ENCODE peak calls at places on chromosomes 1 and 21, in five cellular contexts. M, L, F, K and Z are unnamed samples. For H4K20me1 and H3K4me1, the result is how much of the 10 kb centered on the place peaks cover.

GRCh38 chr1:86648255-86648654 is 56.1 kb upstream of the SH3GLB1 start:
- DNase-seq in M (peak), L (no peak), F (peak), K (peak), Z (peak)

GRCh38 chr1:183787704-183788103 is 17.2 kb upstream of the RGL1 start:
- DNase-seq in M (no peak), L (no peak), F (no peak), K (no peak), Z (no peak)

GRCh38 chr1:65197636-65198035 is 49.6 kb downstream of the AK4 start:
- DNase-seq in M (no peak), L (no peak), F (no peak), K (no peak), Z (no peak)

GRCh38 chr1:100927276-100927675 is 31.4 kb downstream of the SLC30A7 start:
- DNase-seq in M (no peak), L (no peak), F (no peak), K (no peak), Z (no peak)

GRCh38 chr1:165483412-165483811 is 38.5 kb upstream of the RXRG start:
- DNase-seq in M (no peak), L (no peak), F (no peak), K (no peak), Z (no peak)

GRCh38 chr1:10909697-10910489 is 102.6 kb upstream of the TARDBP start:
- DNase-seq in M (no peak), L (no peak), F (peak), K (no peak), Z (peak)

GRCh38 chr1:90763930-90764329 is 46.8 kb upstream of the BARHL2 start:
- DNase-seq in M (no peak), L (no peak), F (no peak), K (no peak), Z (no peak)

GRCh38 chr21:45228171-45228641 is 59.5 kb downstream of the POFUT2 start:
- DNase-seq in M (peak), L (no peak), F (peak), K (peak), Z (peak)

GRCh38 chr1:226382030-226382429 is 25.9 kb downstream of the PARP1 start:
- DNase-seq in M (no peak), L (no peak), F (no peak), K (no peak), Z (no peak)

GRCh38 chr1:76425843-76426145 is 351.2 kb downstream of the ST6GALNAC3 start:
- DNase-seq in M (peak), L (no peak), F (peak), K (peak), Z (no peak)

GRCh38 chr1:208257326-208257725 is 13.1 kb upstream of the PLXNA2 start:
- DNase-seq in M (no peak), L (no peak), F (no peak), K (no peak), Z (no peak)

GRCh38 chr1:9198538-9199361 is 35.8 kb upstream of the H6PD start:
- DNase-seq in M (peak), L (no peak), F (peak), K (peak), Z (peak)

GRCh38 chr1:41515131-41515678 is 30.7 kb upstream of the EDN2 start:
- DNase-seq in M (no peak), L (no peak), F (no peak), K (no peak), Z (no peak)

GRCh38 chr1:56897150-56898004 is 42.8 kb downstream of the C8A start:
- DNase-seq in M (no peak), L (no peak), F (peak), K (peak), Z (no peak)

GRCh38 chr1:112828716-112829115 is 113.6 kb upstream of the PPM1J start:
- DNase-seq in M (no peak), L (no peak), F (no peak), K (no peak), Z (no peak)

GRCh38 chr21:34502480-34503106 is 9.4 kb downstream of the KCNE1 start:
- DNase-seq in M (no peak), L (no peak), F (no peak), K (no peak), Z (no peak)

GRCh38 chr1:207755846-207756692 is 4.2 kb downstream of the CD46 start:
- DNase-seq in M (no peak), L (no peak), F (no peak), K (no peak), Z (no peak)

GRCh38 chr21:44836666-44837471 is 19.0 kb upstream of the SUMO3 start:
- DNase-seq in M (no peak), L (no peak), F (no peak), K (no peak), Z (peak)

GRCh38 chr21:33976082-33976979 is 60.7 kb upstream of the ATP5PO start:
- DNase-seq in M (peak), L (no peak), F (peak), K (peak), Z (peak)

GRCh38 chr21:45973475-45974072 is 8.0 kb upstream of the COL6A1 start:
- DNase-seq in M (peak), L (no peak), F (peak), K (peak), Z (peak)

GRCh38 chr1:32611859-32612188 is 38.5 kb downstream of the ZBTB8OS start:
- DNase-seq in M (no peak), L (no peak), F (no peak), K (no peak), Z (no peak)

GRCh38 chr1:32609180-32609579 is 41.2 kb downstream of the ZBTB8OS start:
- DNase-seq in M (no peak), L (no peak), F (no peak), K (no peak), Z (no peak)

GRCh38 chr1:32606565-32606964 is 43.8 kb downstream of the ZBTB8OS start:
- DNase-seq in M (no peak), L (no peak), F (no peak), K (no peak), Z (no peak)

GRCh38 chr1:32605711-32606424 is 44.5 kb downstream of the ZBTB8OS start:
- DNase-seq in M (no peak), L (no peak), F (no peak), K (no peak), Z (no peak)

DNA sequence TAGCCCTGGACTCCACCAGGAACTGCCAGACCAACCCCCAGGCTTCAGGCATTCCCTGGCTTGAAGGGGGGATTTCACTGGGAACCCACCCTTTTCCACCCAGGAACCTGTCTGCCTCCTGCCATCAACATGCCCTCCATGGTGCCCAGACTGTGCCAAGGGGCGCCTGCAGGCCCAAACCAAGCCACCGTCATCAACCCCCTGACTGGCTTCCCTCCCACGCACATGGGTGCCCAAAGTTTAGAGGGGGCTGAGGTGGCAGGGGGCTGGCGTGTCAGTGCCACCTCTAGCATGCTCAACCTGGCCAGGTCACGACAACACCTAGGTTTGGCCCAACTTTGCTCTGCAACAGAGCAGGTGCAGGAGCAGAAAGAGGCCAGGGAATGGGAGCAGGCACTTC is 43.4 kb downstream of the ZBTB8OS start:
- DNase-seq in M (no peak), L (no peak), F (no peak), K (no peak), Z (peak)
- H4K20me1 ChIP-seq in M (under half), L (under half), F (under half), K (under half), Z (under half)

DNA sequence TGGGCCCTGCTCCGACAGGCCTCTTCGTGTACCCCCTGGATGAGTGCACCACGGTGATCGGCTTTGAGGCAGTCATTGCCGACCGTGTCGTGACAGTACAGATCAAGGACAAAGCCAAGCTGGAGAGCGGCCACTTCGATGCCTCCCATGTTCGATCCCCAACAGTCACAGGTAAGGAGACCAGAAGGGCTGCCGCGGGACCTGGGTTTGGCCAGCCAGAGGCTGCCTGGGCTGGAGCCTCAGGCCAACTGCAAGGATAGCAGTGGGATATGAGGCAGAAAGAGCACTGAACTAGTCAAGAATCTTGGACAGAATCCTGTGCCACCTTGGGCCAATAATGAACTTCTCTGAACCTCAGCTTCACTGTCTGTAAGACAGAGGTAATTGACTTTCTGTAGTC is 22.1 kb downstream of the VWA5B1 start:
- DNase-seq in M (no peak), L (no peak), F (no peak), K (no peak), Z (peak)
- H3K4me2 ChIP-seq in M (no peak), L (no peak), F (no peak), K (no peak), Z (no peak)

DNA sequence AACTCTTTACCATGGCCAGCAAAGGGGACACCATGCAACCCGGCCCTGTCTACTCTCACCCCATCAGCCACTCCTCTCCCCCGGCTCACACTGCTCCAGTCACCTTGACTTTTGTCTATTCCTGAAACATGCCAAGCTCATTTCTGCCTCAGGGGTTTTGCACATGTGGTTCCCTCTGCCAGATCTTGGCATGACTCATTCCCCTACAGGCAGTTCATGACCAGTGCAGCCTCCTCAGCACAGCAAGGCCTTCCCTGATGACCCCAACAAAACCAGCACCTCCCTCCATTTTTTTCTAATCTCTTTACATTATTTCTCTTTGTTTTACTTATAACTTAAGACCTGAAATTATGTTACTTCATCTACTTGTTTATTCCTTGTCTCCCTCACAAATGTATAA is 58.6 kb upstream of the GJB5 start:
- DNase-seq in M (no peak), L (no peak), F (peak), K (no peak), Z (no peak)
- H3K4me1 ChIP-seq in M (under half), L (under half), F (under half), K (under half), Z (under half)

GRCh38 chr1:30969903-30970302 is 61.3 kb upstream of the SDC3 start:
- DNase-seq in M (no peak), L (no peak), F (no peak), K (no peak), Z (no peak)

GRCh38 chr1:30964706-30965105 is 56.1 kb upstream of the SDC3 start:
- DNase-seq in M (no peak), L (no peak), F (peak), K (no peak), Z (no peak)

GRCh38 chr1:30968220-30968971 is 59.8 kb upstream of the SDC3 start:
- DNase-seq in M (no peak), L (no peak), F (no peak), K (no peak), Z (peak)

GRCh38 chr1:30965914-30966313 is 57.4 kb upstream of the SDC3 start:
- DNase-seq in M (no peak), L (no peak), F (no peak), K (no peak), Z (no peak)

GRCh38 chr1:30966690-30967369 is 58.3 kb upstream of the SDC3 start:
- DNase-seq in M (peak), L (no peak), F (peak), K (peak), Z (peak)
- H4K20me1 ChIP-seq in M (under half), L (under half), F (under half), K (half or more), Z (under half)

GRCh38 chr1:88276158-88276557 is 407.9 kb upstream of the PKN2 start:
- DNase-seq in M (peak), L (no peak), F (peak), K (peak), Z (peak)
- H3K4me2 ChIP-seq in M (no peak), L (no peak), F (no peak), K (no peak), Z (no peak)